ENCODE peak calls at places on chromosomes 12 and 14, in seven cellular contexts. One of them, this sample, is unnamed.

GRCh38 chr14:101823511-101824120 is 62.1 kb downstream of the PPP2R5C start:
- DNase-seq in HCT116: no peak
- DNase-seq in IMR-90: no peak
- DNase-seq in K562: no peak
- DNase-seq in A549: no peak
- DNase-seq in GM12878: peak
- DNase-seq in HepG2: no peak
- DNase-seq in this sample: no peak

GRCh38 chr12:104411826-104412626 is 44.7 kb upstream of the CHST11 start:
- DNase-seq in HCT116: no peak
- DNase-seq in GM12878: no peak
- DNase-seq in K562: peak
- DNase-seq in HepG2: no peak
- DNase-seq in A549: no peak
- DNase-seq in IMR-90: peak
- DNase-seq in this sample: no peak

GRCh38 chr14:54335569-54336155 is 61.1 kb upstream of the CDKN3 start:
- DNase-seq in HCT116: no peak
- DNase-seq in A549: peak
- DNase-seq in K562: no peak
- DNase-seq in GM12878: no peak
- DNase-seq in HepG2: no peak
- DNase-seq in IMR-90: no peak
- DNase-seq in this sample: no peak

GRCh38 chr12:169528-170360 is 44.2 kb downstream of the SLC6A12 start:
- DNase-seq in GM12878: no peak
- DNase-seq in HCT116: no peak
- DNase-seq in A549: no peak
- DNase-seq in HepG2: no peak
- DNase-seq in IMR-90: no peak
- DNase-seq in K562: no peak
- DNase-seq in this sample: no peak

GRCh38 chr14:97380539-97380941 is 583.4 kb downstream of the VRK1 start:
- DNase-seq in A549: peak
- DNase-seq in IMR-90: no peak
- DNase-seq in K562: no peak
- DNase-seq in HCT116: peak
- DNase-seq in HepG2: no peak
- DNase-seq in GM12878: no peak
- DNase-seq in this sample: no peak

GRCh38 chr14:88556581-88556980 is 1.8 kb upstream of the PTPN21 start:
- DNase-seq in A549: no peak
- DNase-seq in IMR-90: peak
- DNase-seq in HepG2: no peak
- DNase-seq in K562: no peak
- DNase-seq in HCT116: no peak
- DNase-seq in GM12878: no peak
- DNase-seq in this sample: no peak

GRCh38 chr12:2341871-2342270 is 289.1 kb downstream of the CACNA1C start:
- DNase-seq in HepG2: no peak
- DNase-seq in A549: no peak
- DNase-seq in HCT116: no peak
- DNase-seq in K562: no peak
- DNase-seq in IMR-90: peak
- DNase-seq in GM12878: no peak
- DNase-seq in this sample: no peak

GRCh38 chr14:94681300-94682060 is 69.3 kb downstream of the SERPINA3 start:
- DNase-seq in IMR-90: peak
- DNase-seq in A549: peak
- DNase-seq in HepG2: peak
- DNase-seq in HCT116: peak
- DNase-seq in GM12878: no peak
- DNase-seq in K562: peak
- DNase-seq in this sample: no peak

GRCh38 chr14:50031534-50032313 is 84.6 kb downstream of the VCPKMT start:
- DNase-seq in IMR-90: peak
- DNase-seq in K562: no peak
- DNase-seq in GM12878: no peak
- DNase-seq in A549: no peak
- DNase-seq in HCT116: no peak
- DNase-seq in HepG2: no peak
- DNase-seq in this sample: no peak

GRCh38 chr12:85794551-85794950 is 41.7 kb downstream of the RASSF9 start:
- DNase-seq in A549: no peak
- DNase-seq in HepG2: no peak
- DNase-seq in HCT116: no peak
- DNase-seq in K562: no peak
- DNase-seq in IMR-90: peak
- DNase-seq in GM12878: no peak
- DNase-seq in this sample: no peak

GRCh38 chr12:15472036-15472435 is 149.7 kb downstream of the PTPRO start:
- DNase-seq in GM12878: no peak
- DNase-seq in A549: no peak
- DNase-seq in IMR-90: no peak
- DNase-seq in HCT116: no peak
- DNase-seq in K562: no peak
- DNase-seq in HepG2: no peak
- DNase-seq in this sample: no peak

GRCh38 chr12:13044002-13044858 is at the start of gene FAM234B:
- DNase-seq in HCT116: peak
- DNase-seq in K562: peak
- DNase-seq in A549: peak
- DNase-seq in GM12878: no peak
- DNase-seq in HepG2: peak
- DNase-seq in IMR-90: peak
- DNase-seq in this sample: no peak

GRCh38 chr14:38910092-38910491 is 192.9 kb downstream of the SEC23A start:
- DNase-seq in HCT116: no peak
- DNase-seq in A549: no peak
- DNase-seq in GM12878: peak
- DNase-seq in HepG2: no peak
- DNase-seq in K562: no peak
- DNase-seq in IMR-90: no peak
- DNase-seq in this sample: no peak

GRCh38 chr12:93390565-93391297 is 13.0 kb downstream of the NUDT4 start:
- DNase-seq in GM12878: no peak
- DNase-seq in K562: no peak
- DNase-seq in HCT116: no peak
- DNase-seq in IMR-90: no peak
- DNase-seq in A549: no peak
- DNase-seq in HepG2: no peak
- DNase-seq in this sample: no peak

GRCh38 chr14:20302042-20302761 is 3.5 kb downstream of the TTC5 start:
- DNase-seq in HCT116: no peak
- DNase-seq in K562: no peak
- DNase-seq in GM12878: no peak
- DNase-seq in HepG2: no peak
- DNase-seq in A549: no peak
- DNase-seq in IMR-90: peak
- DNase-seq in this sample: no peak

GRCh38 chr14:32509632-32510187 is 180.6 kb downstream of the AKAP6 start:
- DNase-seq in K562: no peak
- DNase-seq in HCT116: no peak
- DNase-seq in A549: peak
- DNase-seq in IMR-90: peak
- DNase-seq in HepG2: peak
- DNase-seq in GM12878: no peak
- DNase-seq in this sample: no peak

GRCh38 chr14:62289471-62289870 is 527.3 kb downstream of the SNAPC1 start:
- DNase-seq in HCT116: no peak
- DNase-seq in GM12878: no peak
- DNase-seq in A549: no peak
- DNase-seq in IMR-90: peak
- DNase-seq in K562: no peak
- DNase-seq in HepG2: no peak
- DNase-seq in this sample: no peak

GRCh38 chr12:19021240-19021639 is 108.3 kb upstream of the PLEKHA5 start:
- DNase-seq in IMR-90: no peak
- DNase-seq in K562: no peak
- DNase-seq in HepG2: no peak
- DNase-seq in HCT116: no peak
- DNase-seq in A549: no peak
- DNase-seq in GM12878: no peak
- DNase-seq in this sample: no peak

GRCh38 chr12:13443498-13443897 is 247.0 kb downstream of the EMP1 start:
- DNase-seq in IMR-90: no peak
- DNase-seq in HepG2: no peak
- DNase-seq in K562: no peak
- DNase-seq in A549: no peak
- DNase-seq in GM12878: no peak
- DNase-seq in HCT116: no peak
- DNase-seq in this sample: no peak

GRCh38 chr14:95275507-95275906 is 44.2 kb downstream of the CLMN start:
- DNase-seq in K562: no peak
- DNase-seq in HepG2: no peak
- DNase-seq in A549: no peak
- DNase-seq in HCT116: no peak
- DNase-seq in GM12878: no peak
- DNase-seq in IMR-90: no peak
- DNase-seq in this sample: no peak

GRCh38 chr12:12024958-12025682 is 45.6 kb upstream of the BCL2L14 start:
- DNase-seq in A549: no peak
- DNase-seq in GM12878: peak
- DNase-seq in HepG2: no peak
- DNase-seq in HCT116: no peak
- DNase-seq in IMR-90: no peak
- DNase-seq in K562: no peak
- DNase-seq in this sample: peak

GRCh38 chr14:94919896-94920295 is 150.0 kb upstream of the GSC start:
- DNase-seq in HCT116: no peak
- DNase-seq in A549: no peak
- DNase-seq in IMR-90: no peak
- DNase-seq in HepG2: no peak
- DNase-seq in GM12878: no peak
- DNase-seq in K562: no peak
- DNase-seq in this sample: no peak

GRCh38 chr12:64695550-64695949 is 63.7 kb downstream of the GNS start:
- DNase-seq in HepG2: no peak
- DNase-seq in HCT116: no peak
- DNase-seq in IMR-90: no peak
- DNase-seq in GM12878: no peak
- DNase-seq in A549: no peak
- DNase-seq in K562: no peak
- DNase-seq in this sample: no peak

GRCh38 chr12:117484901-117485300 is 123.5 kb upstream of the NOS1 start:
- DNase-seq in A549: no peak
- DNase-seq in IMR-90: no peak
- DNase-seq in K562: no peak
- DNase-seq in GM12878: no peak
- DNase-seq in HCT116: no peak
- DNase-seq in HepG2: no peak
- DNase-seq in this sample: no peak

GRCh38 chr14:95299271-95299670 is 20.4 kb downstream of the CLMN start:
- DNase-seq in HepG2: no peak
- DNase-seq in HCT116: no peak
- DNase-seq in A549: no peak
- DNase-seq in GM12878: no peak
- DNase-seq in IMR-90: no peak
- DNase-seq in K562: no peak
- DNase-seq in this sample: no peak

GRCh38 chr12:85058339-85058738 is 22.2 kb downstream of the LRRIQ1 start:
- DNase-seq in HepG2: no peak
- DNase-seq in K562: no peak
- DNase-seq in GM12878: no peak
- DNase-seq in IMR-90: no peak
- DNase-seq in A549: no peak
- DNase-seq in HCT116: no peak
- DNase-seq in this sample: no peak

DNA sequence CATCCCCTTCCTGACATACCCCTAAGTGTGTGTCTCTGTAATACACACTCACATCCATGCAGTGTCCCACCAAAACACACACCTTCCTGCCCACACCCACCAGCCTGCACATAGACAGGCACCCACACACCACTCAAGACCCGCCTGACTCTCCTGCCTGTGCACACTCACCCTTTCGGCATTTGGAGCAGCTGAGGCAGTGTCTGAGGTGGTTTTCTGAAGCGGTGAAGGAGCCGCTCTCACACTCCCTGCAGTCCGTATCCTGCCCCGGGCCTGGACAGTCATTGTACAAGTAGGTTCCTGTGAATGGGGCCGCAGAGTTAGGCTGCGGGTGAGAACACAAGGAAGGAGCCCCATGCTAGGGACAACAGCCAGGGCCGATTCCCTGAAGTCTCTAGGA is 8.3 kb downstream of the TNFRSF1A start:
- DNase-seq in IMR-90: peak
- DNase-seq in HCT116: no peak
- DNase-seq in HepG2: no peak
- DNase-seq in GM12878: no peak
- DNase-seq in A549: no peak
- DNase-seq in K562: no peak
- DNase-seq in this sample: no peak
- TF ChIP-seq CEBPB in IMR-90: no peak
- TF ChIP-seq CEBPB in HCT116: no peak
- TF ChIP-seq CEBPB in HepG2: no peak
- TF ChIP-seq CEBPB in GM12878: no peak
- TF ChIP-seq CEBPB in A549: no peak
- TF ChIP-seq CEBPB in K562: no peak
- TF ChIP-seq CEBPB in this sample: no peak

GRCh38 chr14:104137297-104138097 is 890 bp upstream of the KIF26A start:
- DNase-seq in K562: peak
- DNase-seq in A549: peak
- DNase-seq in IMR-90: peak
- DNase-seq in GM12878: no peak
- DNase-seq in HCT116: no peak
- DNase-seq in HepG2: peak
- DNase-seq in this sample: peak
- TF ChIP-seq CEBPB in K562: no peak
- TF ChIP-seq CEBPB in A549: no peak
- TF ChIP-seq CEBPB in IMR-90: no peak
- TF ChIP-seq CEBPB in GM12878: no peak
- TF ChIP-seq CEBPB in HCT116: no peak
- TF ChIP-seq CEBPB in HepG2: no peak
- TF ChIP-seq CEBPB in this sample: no peak

GRCh38 chr12:46107591-46107990 is 117.2 kb upstream of the SCAF11 start:
- DNase-seq in GM12878: no peak
- DNase-seq in K562: no peak
- DNase-seq in IMR-90: no peak
- DNase-seq in HepG2: no peak
- DNase-seq in A549: no peak
- DNase-seq in HCT116: no peak
- DNase-seq in this sample: no peak
- TF ChIP-seq CEBPB in GM12878: no peak
- TF ChIP-seq CEBPB in K562: no peak
- TF ChIP-seq CEBPB in IMR-90: no peak
- TF ChIP-seq CEBPB in HepG2: no peak
- TF ChIP-seq CEBPB in A549: no peak
- TF ChIP-seq CEBPB in HCT116: no peak
- TF ChIP-seq CEBPB in this sample: no peak

DNA sequence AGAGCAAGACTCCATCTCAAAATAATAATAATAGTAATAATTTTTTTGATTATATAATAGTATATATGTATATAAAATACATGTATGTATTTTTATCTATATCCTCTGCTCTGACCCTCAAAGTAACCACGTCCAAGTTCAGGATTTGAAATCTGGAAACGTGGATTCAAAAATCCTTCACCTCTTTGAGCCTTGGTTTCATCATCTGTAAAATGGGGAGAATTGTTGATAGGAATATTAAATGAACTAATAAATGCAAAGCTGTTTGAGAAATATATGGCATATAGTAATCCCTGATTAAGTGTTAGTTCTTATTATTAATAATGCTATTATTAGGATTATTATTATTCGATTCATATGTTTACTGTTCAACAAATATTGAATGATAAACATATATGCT is 2.6 kb downstream of the P2RX7 start:
- DNase-seq in A549: no peak
- DNase-seq in GM12878: no peak
- DNase-seq in HepG2: no peak
- DNase-seq in K562: no peak
- DNase-seq in HCT116: no peak
- DNase-seq in IMR-90: no peak
- DNase-seq in this sample: no peak
- TF ChIP-seq CEBPB in A549: no peak
- TF ChIP-seq CEBPB in GM12878: no peak
- TF ChIP-seq CEBPB in HepG2: no peak
- TF ChIP-seq CEBPB in K562: no peak
- TF ChIP-seq CEBPB in HCT116: no peak
- TF ChIP-seq CEBPB in IMR-90: no peak
- TF ChIP-seq CEBPB in this sample: no peak